ENCODE peak calls at places on chromosomes 7 and 10, in nine cellular contexts. M is gastrocnemius medialis, D is Calu3, J is dorsolateral prefrontal cortex, L is endothelial cell, K is hepatocyte, B is PC-3, H is K562, N is spleen. P is an unnamed sample.
A peak's percentile ranks its signal among the peaks of the same experiment; 100 is the strongest.

GRCh38 chr7:91397099-91397498 is 132.9 kb downstream of the FZD1 start:
- DNase-seq in M (no peak), D (no peak), J (no peak), L (no peak), K (no peak), B (no peak), H (no peak), N (no peak), P (no peak)

GRCh38 chr7:39623312-39624201 is at the start of gene RALA:
- DNase-seq in M (peak; percentile 89), D (peak; percentile 98), J (peak; percentile 87), L (peak; percentile 75), K (peak; percentile 96), B (peak; percentile 87), H (peak; percentile 93), N (peak; percentile 98), P (peak; percentile 90)

GRCh38 chr7:2666588-2667250 is 21.3 kb upstream of the AMZ1 start:
- DNase-seq in M (no peak), D (no peak), J (no peak), L (no peak), K (no peak), B (no peak), H (no peak), N (no peak), P (no peak)

GRCh38 chr10:126639084-126639483 is 31.4 kb downstream of the C10orf90 start:
- DNase-seq in M (no peak), D (no peak), J (no peak), L (no peak), K (no peak), B (no peak), H (no peak), N (no peak), P (no peak)

GRCh38 chr10:52334595-52334994 is 20.5 kb downstream of the DKK1 start:
- DNase-seq in M (no peak), D (no peak), J (no peak), L (no peak), K (no peak), B (peak; percentile 93), H (no peak), N (no peak), P (no peak)

GRCh38 chr10:71756441-71757191 is 16.7 kb downstream of the VSIR start:
- DNase-seq in M (no peak), D (no peak), J (no peak), L (no peak), K (no peak), B (no peak), H (no peak), N (no peak), P (no peak)

GRCh38 chr7:23687011-23687410 is 7.0 kb downstream of the FAM221A start:
- DNase-seq in M (no peak), D (peak; percentile 43), J (no peak), L (no peak), K (no peak), B (peak; percentile 38), H (no peak), N (no peak), P (no peak)

GRCh38 chr10:47418966-47419365 is 34.9 kb upstream of the ZNF488 start:
- DNase-seq in M (no peak), D (no peak), J (no peak), L (no peak), K (no peak), B (no peak), H (no peak), N (peak; percentile 27), P (no peak)

GRCh38 chr10:107067843-107068242 is 96.7 kb downstream of the SORCS1 start:
- DNase-seq in M (no peak), D (no peak), J (no peak), L (no peak), K (no peak), B (no peak), H (no peak), N (no peak), P (no peak)

GRCh38 chr7:143300959-143301617 is 12.9 kb downstream of the CASP2 start:
- DNase-seq in M (no peak), D (no peak), J (no peak), L (no peak), K (no peak), B (peak; percentile 88), H (no peak), N (no peak), P (no peak)

GRCh38 chr7:143296686-143297085 is 8.5 kb downstream of the CASP2 start:
- DNase-seq in M (no peak), D (no peak), J (no peak), L (no peak), K (no peak), B (no peak), H (no peak), N (no peak), P (no peak)

GRCh38 chr7:143303733-143304132 is 12.2 kb upstream of the CLCN1 start:
- DNase-seq in M (no peak), D (no peak), J (no peak), L (no peak), K (no peak), B (no peak), H (no peak), N (no peak), P (no peak)

GRCh38 chr7:143299346-143299745 is 11.2 kb downstream of the CASP2 start:
- DNase-seq in M (no peak), D (no peak), J (no peak), L (no peak), K (no peak), B (peak; percentile 37), H (no peak), N (no peak), P (no peak)

DNA sequence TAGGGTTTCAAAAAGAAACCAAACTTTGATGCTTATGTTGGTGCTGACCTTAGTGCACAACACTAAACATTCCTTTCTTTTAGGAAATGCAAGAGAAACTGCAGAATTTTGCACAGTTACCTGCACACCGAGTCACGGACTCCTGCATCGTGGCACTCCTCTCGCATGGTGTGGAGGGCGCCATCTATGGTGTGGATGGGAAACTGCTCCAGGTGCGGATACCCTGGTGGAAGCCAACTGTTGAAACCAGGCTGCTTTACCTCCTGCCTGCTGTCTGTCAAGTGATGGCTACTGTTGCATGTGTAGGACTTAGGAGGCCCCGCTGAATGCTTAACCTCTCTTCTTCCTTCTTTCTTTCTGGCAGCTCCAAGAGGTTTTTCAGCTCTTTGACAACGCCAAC is 11.7 kb downstream of the CASP2 start:
- DNase-seq in M (no peak), D (peak; percentile 61), J (no peak), L (peak; percentile 66), K (peak; percentile 42), B (peak; percentile 52), H (peak; percentile 64), N (no peak), P (peak; percentile 67)
- TF ChIP-seq CTCF in M (peak; percentile 14), D (peak; percentile 55), J (peak; percentile 56), L (peak; percentile 59), K (peak; percentile 42), B (peak; percentile 83), H (peak; percentile 77), N (no peak), P (peak; percentile 52)

DNA sequence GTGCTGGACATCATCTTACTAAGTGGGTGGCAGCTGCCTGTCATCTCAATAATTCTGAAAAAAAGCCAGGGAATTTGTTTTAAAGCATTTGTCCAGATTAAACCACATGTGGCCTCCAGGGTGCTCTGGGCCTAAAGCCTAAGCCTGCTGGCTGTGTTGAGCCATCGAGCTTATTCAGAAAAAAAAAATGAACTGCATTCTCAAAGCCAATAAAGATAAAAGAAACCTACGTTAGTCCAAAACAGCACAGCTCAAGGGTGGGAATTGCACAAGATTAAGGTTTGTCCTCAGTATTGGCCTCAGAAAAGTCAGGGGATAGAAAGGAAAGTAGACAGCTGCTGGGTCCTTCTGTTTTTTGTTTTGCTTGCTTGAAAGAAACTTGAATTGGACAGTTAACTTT is 22.6 kb upstream of the PRTFDC1 start:
- DNase-seq in M (peak; percentile 20), D (no peak), J (no peak), L (no peak), K (peak; percentile 54), B (no peak), H (no peak), N (no peak), P (no peak)
- TF ChIP-seq CTCF in M (no peak), D (no peak), J (no peak), L (no peak), K (no peak), B (no peak), H (no peak), N (no peak), P (no peak)

DNA sequence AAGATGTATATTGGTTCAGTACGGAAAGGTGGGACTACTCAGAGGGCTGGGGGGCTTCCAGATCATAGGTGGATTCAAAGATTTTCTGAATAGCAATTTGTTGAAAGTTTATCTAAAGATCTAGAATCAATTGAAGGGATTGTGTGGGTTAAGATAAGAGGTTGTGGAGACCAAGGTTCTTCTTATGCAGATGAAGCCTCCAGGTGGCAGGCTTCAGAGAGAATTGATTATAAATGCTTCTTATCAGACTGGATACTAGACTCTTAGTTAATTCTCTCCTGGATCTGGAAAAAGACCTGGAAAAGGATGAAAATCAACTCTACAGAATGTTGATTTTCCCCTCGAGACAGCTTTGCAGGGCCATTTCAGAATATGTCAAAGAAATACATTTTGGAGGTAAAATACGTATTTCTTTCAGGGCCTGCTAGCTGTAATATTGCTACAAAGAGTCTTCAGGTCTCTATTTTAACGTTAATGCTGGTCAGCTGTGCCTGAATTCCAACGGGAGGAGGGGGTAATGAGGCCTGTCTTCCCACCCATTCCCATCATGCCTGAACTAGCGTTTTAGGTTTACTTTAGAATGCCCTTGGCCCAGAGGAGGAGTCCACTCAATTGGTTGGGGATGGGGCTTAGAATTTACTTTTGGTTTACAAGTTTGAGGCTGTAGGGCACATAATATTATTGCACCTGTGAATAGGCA is 12.8 kb upstream of the GPR15LG start:
- DNase-seq in M (no peak), D (no peak), J (no peak), L (no peak), K (no peak), B (no peak), H (no peak), N (no peak), P (no peak)
- TF ChIP-seq CTCF in M (no peak), D (no peak), J (no peak), L (no peak), K (no peak), B (no peak), H (no peak), N (no peak), P (no peak)

DNA sequence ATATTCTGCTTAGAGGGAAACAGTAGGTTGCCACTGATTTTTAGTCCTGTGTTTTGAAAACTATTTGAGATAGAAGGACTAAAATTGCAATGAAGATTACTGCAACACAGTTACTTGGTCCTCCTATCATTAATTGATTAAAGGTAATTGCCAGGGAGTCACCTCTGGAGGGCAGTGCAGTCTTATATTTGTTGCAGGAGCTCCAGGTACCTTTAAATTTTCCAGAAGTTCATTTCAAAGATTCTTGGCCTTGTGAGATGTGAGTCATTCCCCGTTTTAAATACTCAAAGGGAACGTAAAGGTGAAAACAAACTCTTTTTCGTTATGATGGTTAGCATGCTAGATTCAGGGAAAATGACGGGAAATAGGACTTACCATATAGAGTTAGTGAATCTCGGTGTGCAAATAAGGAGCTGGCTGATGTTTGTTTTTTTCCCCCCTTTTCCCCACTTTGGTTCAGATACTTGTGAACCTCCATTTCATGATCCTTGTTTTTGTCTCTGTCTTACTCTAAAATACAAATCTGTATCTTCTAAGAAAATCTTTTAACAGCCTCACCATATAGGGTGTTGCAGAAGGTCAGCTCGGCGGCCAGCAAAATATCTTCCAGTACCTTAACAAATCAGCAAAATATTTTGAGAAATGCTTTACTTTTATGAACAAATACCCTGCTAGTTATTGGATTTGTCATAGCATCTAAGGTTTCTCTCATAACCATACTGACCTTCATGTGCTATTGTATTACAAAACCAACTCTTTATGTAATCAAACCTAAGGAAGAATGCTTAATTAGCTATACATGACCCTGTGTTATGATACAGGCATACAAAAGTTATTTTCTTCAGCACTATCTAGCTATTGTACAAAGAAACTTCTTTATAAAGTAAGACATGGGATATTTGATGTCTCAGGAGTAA is 143.0 kb upstream of the HDAC9 start:
- DNase-seq in M (no peak), D (peak; percentile 81), J (peak; percentile 32), L (peak; percentile 60), K (peak; percentile 73), B (peak; percentile 83), H (peak; percentile 32), N (no peak), P (peak; percentile 46)
- TF ChIP-seq CTCF in M (peak; percentile 52), D (peak; percentile 71), J (peak; percentile 80), L (peak; percentile 50), K (peak; percentile 79), B (peak; percentile 87), H (peak; percentile 58), N (peak; percentile 33), P (peak; percentile 67)

P was measured in activated CD8-positive, alpha-beta T cell treated with anti-CD3 and anti-CD28 coated beads for 36 hours.